ENCODE peak calls at places on chromosomes 2 and 18, in seven cellular contexts. One of them, this sample, is unnamed.

GRCh38 chr2:191740016-191740419 is 62.1 kb downstream of the NABP1 start:
- DNase-seq in SK-N-SH: no peak
- DNase-seq in K562: no peak
- DNase-seq in HepG2: no peak
- DNase-seq in HCT116: no peak
- DNase-seq in H1: no peak
- DNase-seq in GM12878: peak; percentile 20
- DNase-seq in this sample: no peak

GRCh38 chr2:25369876-25370275 is 28.2 kb upstream of the DNMT3A start:
- DNase-seq in HepG2: no peak
- DNase-seq in SK-N-SH: no peak
- DNase-seq in HCT116: no peak
- DNase-seq in H1: no peak
- DNase-seq in GM12878: no peak
- DNase-seq in K562: no peak
- DNase-seq in this sample: no peak

GRCh38 chr18:45821021-45821420 is 4.5 kb upstream of the SIGLEC15 start:
- DNase-seq in HepG2: no peak
- DNase-seq in GM12878: no peak
- DNase-seq in H1: no peak
- DNase-seq in K562: no peak
- DNase-seq in HCT116: no peak
- DNase-seq in SK-N-SH: no peak
- DNase-seq in this sample: no peak

GRCh38 chr2:67091681-67092080 is 305.5 kb upstream of the ETAA1 start:
- DNase-seq in K562: no peak
- DNase-seq in HCT116: no peak
- DNase-seq in HepG2: no peak
- DNase-seq in SK-N-SH: no peak
- DNase-seq in H1: no peak
- DNase-seq in GM12878: no peak
- DNase-seq in this sample: no peak

GRCh38 chr18:75070625-75071483 is 138.1 kb downstream of the PTGR3 start:
- DNase-seq in SK-N-SH: no peak
- DNase-seq in H1: no peak
- DNase-seq in GM12878: peak; percentile 37
- DNase-seq in HCT116: peak; percentile 63
- DNase-seq in HepG2: peak; percentile 74
- DNase-seq in K562: peak; percentile 18
- DNase-seq in this sample: peak; percentile 54

GRCh38 chr2:120675460-120676130 is 60.1 kb upstream of the GLI2 start:
- DNase-seq in K562: peak; percentile 78
- DNase-seq in GM12878: no peak
- DNase-seq in HepG2: peak; percentile 50
- DNase-seq in HCT116: peak; percentile 53
- DNase-seq in SK-N-SH: peak; percentile 67
- DNase-seq in H1: no peak
- DNase-seq in this sample: peak; percentile 77

GRCh38 chr2:128784626-128785306 is 466.1 kb upstream of the HS6ST1 start:
- DNase-seq in HCT116: no peak
- DNase-seq in H1: no peak
- DNase-seq in SK-N-SH: no peak
- DNase-seq in K562: no peak
- DNase-seq in GM12878: no peak
- DNase-seq in HepG2: no peak
- DNase-seq in this sample: no peak

GRCh38 chr2:126244937-126245336 is 411.0 kb upstream of the GYPC start:
- DNase-seq in HepG2: peak; percentile 61
- DNase-seq in K562: peak; percentile 39
- DNase-seq in HCT116: no peak
- DNase-seq in H1: peak; percentile 51
- DNase-seq in SK-N-SH: peak; percentile 32
- DNase-seq in GM12878: peak; percentile 4
- DNase-seq in this sample: no peak

GRCh38 chr2:196284901-196285589 is 113.7 kb upstream of the STK17B start:
- DNase-seq in GM12878: no peak
- DNase-seq in H1: no peak
- DNase-seq in K562: no peak
- DNase-seq in SK-N-SH: no peak
- DNase-seq in HepG2: no peak
- DNase-seq in HCT116: no peak
- DNase-seq in this sample: no peak

GRCh38 chr2:20451761-20452499 is 5.1 kb downstream of the RHOB start:
- DNase-seq in HCT116: no peak
- DNase-seq in SK-N-SH: no peak
- DNase-seq in GM12878: no peak
- DNase-seq in HepG2: no peak
- DNase-seq in H1: no peak
- DNase-seq in K562: no peak
- DNase-seq in this sample: no peak

GRCh38 chr2:188158337-188159100 is 133.2 kb upstream of the GULP1 start:
- DNase-seq in GM12878: no peak
- DNase-seq in H1: no peak
- DNase-seq in K562: no peak
- DNase-seq in HepG2: no peak
- DNase-seq in HCT116: no peak
- DNase-seq in SK-N-SH: no peak
- DNase-seq in this sample: no peak

GRCh38 chr2:188159484-188159883 is 132.2 kb upstream of the GULP1 start:
- DNase-seq in HepG2: no peak
- DNase-seq in GM12878: no peak
- DNase-seq in SK-N-SH: no peak
- DNase-seq in H1: no peak
- DNase-seq in HCT116: no peak
- DNase-seq in K562: no peak
- DNase-seq in this sample: peak; percentile 2
- TF ChIP-seq JUND in HepG2: no peak
- TF ChIP-seq JUND in GM12878: no peak
- TF ChIP-seq JUND in SK-N-SH: no peak
- TF ChIP-seq JUND in H1: no peak
- TF ChIP-seq JUND in HCT116: no peak
- TF ChIP-seq JUND in K562: no peak
- TF ChIP-seq JUND in this sample: no peak

GRCh38 chr2:53450885-53451284 is 316.7 kb upstream of the CHAC2 start:
- DNase-seq in H1: no peak
- DNase-seq in SK-N-SH: no peak
- DNase-seq in HCT116: no peak
- DNase-seq in HepG2: no peak
- DNase-seq in K562: no peak
- DNase-seq in GM12878: no peak
- DNase-seq in this sample: peak; percentile 53
- TF ChIP-seq JUND in H1: no peak
- TF ChIP-seq JUND in SK-N-SH: no peak
- TF ChIP-seq JUND in HCT116: no peak
- TF ChIP-seq JUND in HepG2: no peak
- TF ChIP-seq JUND in K562: no peak
- TF ChIP-seq JUND in GM12878: no peak
- TF ChIP-seq JUND in this sample: no peak

DNA sequence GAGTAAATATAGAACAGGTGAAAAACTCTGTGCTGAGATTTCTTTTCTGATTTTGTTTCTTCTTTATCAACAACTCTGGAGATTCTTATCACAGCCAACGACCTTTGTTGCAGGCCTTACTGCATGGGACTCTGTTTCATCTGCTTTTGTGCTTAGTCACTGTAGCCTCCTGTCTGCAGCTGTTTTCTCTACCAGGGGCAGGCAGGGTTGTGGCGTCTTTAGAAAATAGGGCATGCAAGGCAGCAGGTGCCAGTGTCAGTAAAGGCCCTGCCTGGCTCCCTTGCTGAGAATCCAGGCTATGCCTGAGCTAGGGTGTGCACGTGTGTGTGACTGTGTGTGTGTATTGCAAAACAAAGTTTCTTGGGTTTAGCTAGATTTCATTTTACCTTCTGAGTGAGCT is 14.6 kb upstream of the SLC9A2 start:
- DNase-seq in HepG2: no peak
- DNase-seq in H1: no peak
- DNase-seq in HCT116: no peak
- DNase-seq in SK-N-SH: no peak
- DNase-seq in GM12878: no peak
- DNase-seq in K562: no peak
- DNase-seq in this sample: no peak
- TF ChIP-seq JUND in HepG2: no peak
- TF ChIP-seq JUND in H1: no peak
- TF ChIP-seq JUND in HCT116: no peak
- TF ChIP-seq JUND in SK-N-SH: no peak
- TF ChIP-seq JUND in GM12878: no peak
- TF ChIP-seq JUND in K562: no peak
- TF ChIP-seq JUND in this sample: no peak

GRCh38 chr2:101140237-101140636 is 10.9 kb downstream of the TBC1D8 start:
- DNase-seq in HepG2: no peak
- DNase-seq in GM12878: no peak
- DNase-seq in K562: no peak
- DNase-seq in HCT116: no peak
- DNase-seq in H1: no peak
- DNase-seq in SK-N-SH: no peak
- DNase-seq in this sample: no peak
- TF ChIP-seq JUND in HepG2: no peak
- TF ChIP-seq JUND in GM12878: no peak
- TF ChIP-seq JUND in K562: no peak
- TF ChIP-seq JUND in HCT116: no peak
- TF ChIP-seq JUND in H1: no peak
- TF ChIP-seq JUND in SK-N-SH: no peak
- TF ChIP-seq JUND in this sample: no peak

GRCh38 chr2:161172901-161173540 is 12.8 kb downstream of the TANK start:
- DNase-seq in HepG2: no peak
- DNase-seq in SK-N-SH: no peak
- DNase-seq in K562: peak; percentile 77
- DNase-seq in GM12878: no peak
- DNase-seq in H1: no peak
- DNase-seq in HCT116: no peak
- DNase-seq in this sample: no peak
- TF ChIP-seq JUND in HepG2: no peak
- TF ChIP-seq JUND in SK-N-SH: no peak
- TF ChIP-seq JUND in K562: peak; percentile 81
- TF ChIP-seq JUND in GM12878: no peak
- TF ChIP-seq JUND in H1: no peak
- TF ChIP-seq JUND in HCT116: no peak
- TF ChIP-seq JUND in this sample: no peak

GRCh38 chr2:96150791-96151594 is 5.8 kb upstream of the DUSP2 start:
- DNase-seq in K562: no peak
- DNase-seq in GM12878: no peak
- DNase-seq in HepG2: no peak
- DNase-seq in H1: no peak
- DNase-seq in HCT116: no peak
- DNase-seq in SK-N-SH: peak; percentile 3
- DNase-seq in this sample: no peak
- TF ChIP-seq JUND in K562: no peak
- TF ChIP-seq JUND in GM12878: no peak
- TF ChIP-seq JUND in HepG2: no peak
- TF ChIP-seq JUND in H1: no peak
- TF ChIP-seq JUND in HCT116: no peak
- TF ChIP-seq JUND in SK-N-SH: no peak
- TF ChIP-seq JUND in this sample: no peak

This sample was measured in T47D.